ENCODE peak calls at places on chromosome 21, in eight cellular contexts. G is ELF-1; B is NCI-H1105; D is coronary artery; Z is colonic mucosa; P is NCI-H345; A is activated CD4-positive, alpha-beta T cell treated with anti-CD3 and anti-CD28 coated beads, Interleukin-2, amount 50 U/mL, for 48 hours; L is stimulated activated CD4-positive, alpha-beta T cell treated with anti-CD3 and anti-CD28 coated beads, Interleukin-4, amount 100 ng/mL, for 4 hours. S is an unnamed sample.

GRCh38 chr21:25297117-25297516 is 310.2 kb downstream of the MRPL39 start:
- DNase-seq in G (no peak), B (peak), D (no peak), Z (no peak), P (peak), A (no peak), L (no peak), S (no peak)

GRCh38 chr21:45341779-45342178 is 54.1 kb upstream of the POFUT2 start:
- DNase-seq in G (no peak), B (peak), D (no peak), Z (no peak), P (peak), A (no peak), L (no peak), S (no peak)

GRCh38 chr21:41367598-41368360 is 6.0 kb downstream of the MX2 start:
- DNase-seq in G (no peak), B (no peak), D (no peak), Z (no peak), P (no peak), A (no peak), L (no peak), S (no peak)

GRCh38 chr21:46154155-46154954 is 1.0 kb downstream of the FTCD start:
- DNase-seq in G (peak), B (no peak), D (peak), Z (no peak), P (no peak), A (no peak), L (no peak), S (no peak)

GRCh38 chr21:15895142-15896106 is 165.6 kb downstream of the USP25 start:
- DNase-seq in G (no peak), B (no peak), D (no peak), Z (no peak), P (no peak), A (no peak), L (no peak), S (no peak)

GRCh38 chr21:18812308-18812707 is 408.7 kb upstream of the TMPRSS15 start:
- DNase-seq in G (no peak), B (no peak), D (no peak), Z (no peak), P (no peak), A (no peak), L (no peak), S (no peak)

GRCh38 chr21:45545691-45546531 is 3.7 kb upstream of the SLC19A1 start:
- DNase-seq in G (no peak), B (no peak), D (peak), Z (peak), P (no peak), A (no peak), L (no peak), S (no peak)

GRCh38 chr21:45543371-45543709 is 1.1 kb upstream of the SLC19A1 start:
- DNase-seq in G (no peak), B (no peak), D (peak), Z (no peak), P (no peak), A (no peak), L (no peak), S (no peak)

GRCh38 chr21:39340687-39341086 is 8.2 kb downstream of the HMGN1 start:
- DNase-seq in G (no peak), B (no peak), D (no peak), Z (no peak), P (no peak), A (no peak), L (no peak), S (no peak)

GRCh38 chr21:41208946-41209345 is 41.0 kb downstream of the BACE2 start:
- DNase-seq in G (no peak), B (no peak), D (no peak), Z (no peak), P (no peak), A (no peak), L (no peak), S (no peak)

S was measured in stimulated activated naive CD4-positive, alpha-beta T cell treated with Interleukin-2 at 50 U/mL for 16 hours.